ENCODE peak calls at places on chromosomes 3 and 15, in seven cellular contexts. One of them, this sample, is unnamed.
A peak's percentile ranks its signal among the peaks of the same experiment; 100 is the strongest.

GRCh38 chr3:150409527-150410310 is 1.6 kb downstream of the TSC22D2 start:
- DNase-seq in K562: peak; percentile 52
- DNase-seq in H1: no peak
- DNase-seq in transverse colon: peak; percentile 82
- DNase-seq in sigmoid colon: peak; percentile 90
- DNase-seq in SK-N-SH: peak; percentile 82
- DNase-seq in A549: peak; percentile 70
- DNase-seq in this sample: peak; percentile 48

GRCh38 chr15:85314139-85314538 is 66.3 kb upstream of the AKAP13 start:
- DNase-seq in K562: no peak
- DNase-seq in H1: no peak
- DNase-seq in transverse colon: no peak
- DNase-seq in sigmoid colon: no peak
- DNase-seq in SK-N-SH: no peak
- DNase-seq in A549: no peak
- DNase-seq in this sample: no peak

GRCh38 chr3:3772338-3772737 is 26.9 kb upstream of the LRRN1 start:
- DNase-seq in K562: no peak
- DNase-seq in H1: no peak
- DNase-seq in transverse colon: no peak
- DNase-seq in sigmoid colon: no peak
- DNase-seq in SK-N-SH: no peak
- DNase-seq in A549: no peak
- DNase-seq in this sample: no peak

GRCh38 chr3:50155891-50156290 is 767 bp downstream of the SEMA3F start:
- DNase-seq in K562: no peak
- DNase-seq in H1: no peak
- DNase-seq in transverse colon: no peak
- DNase-seq in sigmoid colon: no peak
- DNase-seq in SK-N-SH: no peak
- DNase-seq in A549: no peak
- DNase-seq in this sample: no peak

GRCh38 chr3:67635257-67635656 is 19.2 kb downstream of the SUCLG2 start:
- DNase-seq in K562: no peak
- DNase-seq in H1: no peak
- DNase-seq in transverse colon: no peak
- DNase-seq in sigmoid colon: no peak
- DNase-seq in SK-N-SH: no peak
- DNase-seq in A549: peak; percentile 52
- DNase-seq in this sample: no peak

GRCh38 chr3:109804697-109805096 is 467.4 kb upstream of the DPPA4 start:
- DNase-seq in K562: no peak
- DNase-seq in H1: no peak
- DNase-seq in transverse colon: no peak
- DNase-seq in sigmoid colon: no peak
- DNase-seq in SK-N-SH: no peak
- DNase-seq in A549: no peak
- DNase-seq in this sample: no peak

GRCh38 chr15:71664622-71665021 is 145.7 kb upstream of the NR2E3 start:
- DNase-seq in K562: no peak
- DNase-seq in H1: no peak
- DNase-seq in transverse colon: no peak
- DNase-seq in sigmoid colon: no peak
- DNase-seq in SK-N-SH: no peak
- DNase-seq in A549: no peak
- DNase-seq in this sample: no peak

GRCh38 chr3:194326192-194327029 is 24.7 kb downstream of the CPN2 start:
- DNase-seq in K562: no peak
- DNase-seq in H1: no peak
- DNase-seq in transverse colon: no peak
- DNase-seq in sigmoid colon: no peak
- DNase-seq in SK-N-SH: no peak
- DNase-seq in A549: peak; percentile 57
- DNase-seq in this sample: no peak

GRCh38 chr15:82999905-83000671 is 11.4 kb downstream of the C15orf40 start:
- DNase-seq in K562: peak; percentile 27
- DNase-seq in H1: no peak
- DNase-seq in transverse colon: no peak
- DNase-seq in sigmoid colon: no peak
- DNase-seq in SK-N-SH: peak; percentile 68
- DNase-seq in A549: peak; percentile 69
- DNase-seq in this sample: no peak

GRCh38 chr3:111210866-111211564 is 139.4 kb downstream of the NECTIN3 start:
- DNase-seq in K562: no peak
- DNase-seq in H1: no peak
- DNase-seq in transverse colon: no peak
- DNase-seq in sigmoid colon: no peak
- DNase-seq in SK-N-SH: no peak
- DNase-seq in A549: no peak
- DNase-seq in this sample: no peak

GRCh38 chr15:36954486-36954885 is 145.9 kb downstream of the MEIS2 start:
- DNase-seq in K562: no peak
- DNase-seq in H1: no peak
- DNase-seq in transverse colon: no peak
- DNase-seq in sigmoid colon: no peak
- DNase-seq in SK-N-SH: no peak
- DNase-seq in A549: peak; percentile 0
- DNase-seq in this sample: no peak

GRCh38 chr15:41801850-41802455 is 25.9 kb upstream of the JMJD7 start:
- DNase-seq in K562: no peak
- DNase-seq in H1: no peak
- DNase-seq in transverse colon: no peak
- DNase-seq in sigmoid colon: no peak
- DNase-seq in SK-N-SH: no peak
- DNase-seq in A549: no peak
- DNase-seq in this sample: no peak

GRCh38 chr3:129119365-129120100 is 2.1 kb downstream of the RAB43 start:
- DNase-seq in K562: no peak
- DNase-seq in H1: no peak
- DNase-seq in transverse colon: peak; percentile 76
- DNase-seq in sigmoid colon: no peak
- DNase-seq in SK-N-SH: no peak
- DNase-seq in A549: no peak
- DNase-seq in this sample: no peak

GRCh38 chr3:189488241-189488767 is 142.9 kb upstream of the TP63 start:
- DNase-seq in K562: no peak
- DNase-seq in H1: peak; percentile 0
- DNase-seq in transverse colon: no peak
- DNase-seq in sigmoid colon: no peak
- DNase-seq in SK-N-SH: no peak
- DNase-seq in A549: peak; percentile 33
- DNase-seq in this sample: no peak

GRCh38 chr15:46961795-46962194 is 755.5 kb upstream of the SEMA6D start:
- DNase-seq in K562: no peak
- DNase-seq in H1: no peak
- DNase-seq in transverse colon: no peak
- DNase-seq in sigmoid colon: no peak
- DNase-seq in SK-N-SH: peak; percentile 6
- DNase-seq in A549: no peak
- DNase-seq in this sample: no peak

GRCh38 chr3:39149498-39150169 is 3.8 kb downstream of the CSRNP1 start:
- DNase-seq in K562: no peak
- DNase-seq in H1: no peak
- DNase-seq in transverse colon: no peak
- DNase-seq in sigmoid colon: no peak
- DNase-seq in SK-N-SH: no peak
- DNase-seq in A549: no peak
- DNase-seq in this sample: no peak

GRCh38 chr3:39149059-39149455 is 4.3 kb downstream of the CSRNP1 start:
- DNase-seq in K562: no peak
- DNase-seq in H1: no peak
- DNase-seq in transverse colon: no peak
- DNase-seq in sigmoid colon: no peak
- DNase-seq in SK-N-SH: no peak
- DNase-seq in A549: no peak
- DNase-seq in this sample: no peak

GRCh38 chr3:39147374-39147709 is 6.0 kb downstream of the CSRNP1 start:
- DNase-seq in K562: no peak
- DNase-seq in H1: no peak
- DNase-seq in transverse colon: no peak
- DNase-seq in sigmoid colon: no peak
- DNase-seq in SK-N-SH: no peak
- DNase-seq in A549: no peak
- DNase-seq in this sample: no peak

GRCh38 chr3:39147711-39148115 is 5.7 kb downstream of the CSRNP1 start:
- DNase-seq in K562: no peak
- DNase-seq in H1: no peak
- DNase-seq in transverse colon: peak; percentile 65
- DNase-seq in sigmoid colon: no peak
- DNase-seq in SK-N-SH: no peak
- DNase-seq in A549: no peak
- DNase-seq in this sample: no peak

GRCh38 chr3:39148116-39149058 is 5.0 kb downstream of the CSRNP1 start:
- DNase-seq in K562: peak; percentile 54
- DNase-seq in H1: no peak
- DNase-seq in transverse colon: peak; percentile 52
- DNase-seq in sigmoid colon: no peak
- DNase-seq in SK-N-SH: no peak
- DNase-seq in A549: no peak
- DNase-seq in this sample: no peak
- H3K4me3 ChIP-seq in K562: peak overlapping the region; percentile 5
- H3K4me3 ChIP-seq in H1: no peak overlapping the region
- H3K4me3 ChIP-seq in transverse colon: peak overlapping the region; percentile 32
- H3K4me3 ChIP-seq in sigmoid colon: no peak overlapping the region
- H3K4me3 ChIP-seq in SK-N-SH: no peak overlapping the region
- H3K4me3 ChIP-seq in A549: peak overlapping the region; percentile 18
- H3K4me3 ChIP-seq in this sample: no peak overlapping the region

DNA sequence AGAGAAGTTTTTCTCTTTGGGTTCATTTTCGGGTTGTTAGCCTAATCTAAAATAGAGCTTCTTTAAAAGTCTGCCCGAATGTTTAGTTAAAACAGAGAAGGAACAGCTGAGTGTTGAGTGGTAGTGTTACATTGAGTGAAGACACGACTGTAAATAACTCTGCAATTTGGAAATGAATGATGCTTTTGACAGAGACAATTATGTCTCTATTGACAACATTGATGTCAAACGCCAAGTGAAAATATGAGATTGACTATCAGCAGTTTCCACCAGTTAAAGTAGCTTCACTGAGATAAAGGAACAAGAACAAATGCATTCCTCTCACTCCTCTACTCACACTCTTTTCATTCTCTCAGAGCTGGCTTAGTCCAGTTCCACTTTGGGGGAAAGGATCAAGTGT is 399.0 kb upstream of the DPH6 start:
- DNase-seq in K562: no peak
- DNase-seq in H1: no peak
- DNase-seq in transverse colon: no peak
- DNase-seq in sigmoid colon: no peak
- DNase-seq in SK-N-SH: no peak
- DNase-seq in A549: no peak
- DNase-seq in this sample: no peak
- TF ChIP-seq EP300 in K562: no peak
- TF ChIP-seq EP300 in H1: no peak
- TF ChIP-seq EP300 in transverse colon: no peak
- TF ChIP-seq EP300 in sigmoid colon: no peak
- TF ChIP-seq EP300 in SK-N-SH: no peak
- TF ChIP-seq EP300 in A549: no peak
- TF ChIP-seq EP300 in this sample: no peak

DNA sequence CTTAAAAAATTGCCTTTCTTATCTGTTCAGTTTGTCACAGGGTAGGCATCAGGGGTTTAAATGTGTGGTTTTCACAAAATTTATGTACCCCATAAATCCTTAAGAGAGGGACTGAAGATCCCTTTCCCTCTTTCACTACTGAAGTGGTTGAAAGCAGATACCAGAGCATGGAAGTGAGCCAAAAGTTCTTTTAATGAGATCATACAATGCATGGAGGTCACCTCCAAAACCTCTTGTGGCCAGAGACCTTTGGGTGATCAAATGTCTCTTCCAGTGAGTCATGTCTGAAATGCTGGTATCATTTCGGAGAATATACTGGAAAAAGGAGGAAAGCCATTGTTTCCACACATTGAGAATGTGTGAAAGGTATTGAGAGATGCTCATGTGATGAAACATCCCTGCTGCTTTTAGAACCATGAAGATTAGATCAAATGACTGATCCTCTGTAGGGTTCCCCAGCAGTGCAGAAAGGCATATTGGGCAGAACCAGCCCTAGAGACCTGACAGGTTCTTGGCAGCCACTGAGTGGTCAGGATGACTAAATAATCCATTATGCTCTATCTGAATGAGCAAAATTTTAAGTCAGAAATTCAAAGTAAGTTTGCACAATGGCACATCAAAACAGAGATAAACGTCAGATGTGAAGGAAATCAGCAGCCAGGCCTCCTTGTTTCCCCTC is 165.8 kb upstream of the SLC2A2 start:
- DNase-seq in K562: peak; percentile 54
- DNase-seq in H1: no peak
- DNase-seq in transverse colon: no peak
- DNase-seq in sigmoid colon: no peak
- DNase-seq in SK-N-SH: no peak
- DNase-seq in A549: peak; percentile 42
- DNase-seq in this sample: no peak
- H3K27ac ChIP-seq in K562: peak overlapping the region; percentile 72
- H3K27ac ChIP-seq in H1: no peak overlapping the region
- H3K27ac ChIP-seq in transverse colon: no peak overlapping the region
- H3K27ac ChIP-seq in sigmoid colon: no peak overlapping the region
- H3K27ac ChIP-seq in SK-N-SH: peak overlapping the region; percentile 95
- H3K27ac ChIP-seq in A549: no peak overlapping the region
- H3K27ac ChIP-seq in this sample: no peak overlapping the region

GRCh38 chr3:183634707-183635106 is 716 bp upstream of the KLHL24 start:
- DNase-seq in K562: no peak
- DNase-seq in H1: no peak
- DNase-seq in transverse colon: no peak
- DNase-seq in sigmoid colon: no peak
- DNase-seq in SK-N-SH: no peak
- DNase-seq in A549: no peak
- DNase-seq in this sample: no peak
- H3K4me3 ChIP-seq in K562: peak overlapping the region; percentile 97
- H3K4me3 ChIP-seq in H1: peak overlapping the region; percentile 81
- H3K4me3 ChIP-seq in transverse colon: peak overlapping the region; percentile 76
- H3K4me3 ChIP-seq in sigmoid colon: peak overlapping the region; percentile 84
- H3K4me3 ChIP-seq in SK-N-SH: peak overlapping the region; percentile 96
- H3K4me3 ChIP-seq in A549: peak overlapping the region; percentile 91
- H3K4me3 ChIP-seq in this sample: peak overlapping the region; percentile 97

GRCh38 chr15:50202003-50202402 is 20.0 kb downstream of the SLC27A2 start:
- DNase-seq in K562: no peak
- DNase-seq in H1: no peak
- DNase-seq in transverse colon: no peak
- DNase-seq in sigmoid colon: no peak
- DNase-seq in SK-N-SH: no peak
- DNase-seq in A549: no peak
- DNase-seq in this sample: no peak

GRCh38 chr15:50210462-50211264 is 28.7 kb downstream of the SLC27A2 start:
- DNase-seq in K562: no peak
- DNase-seq in H1: no peak
- DNase-seq in transverse colon: peak; percentile 92
- DNase-seq in sigmoid colon: no peak
- DNase-seq in SK-N-SH: no peak
- DNase-seq in A549: peak; percentile 56
- DNase-seq in this sample: no peak

GRCh38 chr15:50209804-50210203 is 27.8 kb downstream of the SLC27A2 start:
- DNase-seq in K562: no peak
- DNase-seq in H1: no peak
- DNase-seq in transverse colon: no peak
- DNase-seq in sigmoid colon: no peak
- DNase-seq in SK-N-SH: no peak
- DNase-seq in A549: no peak
- DNase-seq in this sample: no peak

GRCh38 chr15:50206020-50206419 is 24.0 kb downstream of the SLC27A2 start:
- DNase-seq in K562: no peak
- DNase-seq in H1: no peak
- DNase-seq in transverse colon: no peak
- DNase-seq in sigmoid colon: no peak
- DNase-seq in SK-N-SH: no peak
- DNase-seq in A549: no peak
- DNase-seq in this sample: no peak
- TF ChIP-seq EP300 in K562: no peak
- TF ChIP-seq EP300 in H1: no peak
- TF ChIP-seq EP300 in transverse colon: no peak
- TF ChIP-seq EP300 in sigmoid colon: no peak
- TF ChIP-seq EP300 in SK-N-SH: no peak
- TF ChIP-seq EP300 in A549: no peak
- TF ChIP-seq EP300 in this sample: no peak